ENCODE peak calls at places on chromosomes 1 and 21, in nine cellular contexts. R, W, O, Z, I, X, J, B and Q are unnamed samples.

GRCh38 chr1:229271448-229272120 is 673 bp downstream of the RAB4A start:
- DNase-seq in R (no peak), W (no peak), O (peak), Z (no peak), I (no peak), X (peak), J (peak), B (peak), Q (no peak)

GRCh38 chr1:214707306-214708087 is 104.5 kb downstream of the CENPF start:
- DNase-seq in R (no peak), W (no peak), O (no peak), Z (no peak), I (no peak), X (peak), J (no peak), B (no peak), Q (no peak)

GRCh38 chr1:20429296-20429695 is 56.7 kb downstream of the CAMK2N1 start:
- DNase-seq in R (peak), W (no peak), O (no peak), Z (no peak), I (no peak), X (peak), J (no peak), B (no peak), Q (no peak)

GRCh38 chr1:14775434-14775833 is 176.9 kb downstream of the KAZN start:
- DNase-seq in R (no peak), W (no peak), O (no peak), Z (no peak), I (no peak), X (no peak), J (no peak), B (no peak), Q (no peak)

GRCh38 chr1:151311589-151312331 is 15.5 kb downstream of the PI4KB start:
- DNase-seq in R (peak), W (no peak), O (peak), Z (no peak), I (no peak), X (peak), J (no peak), B (no peak), Q (no peak)

GRCh38 chr1:17040135-17040534 is 13.7 kb downstream of the SDHB start:
- DNase-seq in R (no peak), W (no peak), O (no peak), Z (no peak), I (no peak), X (no peak), J (no peak), B (no peak), Q (no peak)

GRCh38 chr1:234588402-234588801 is 21.6 kb downstream of the IRF2BP2 start:
- DNase-seq in R (no peak), W (no peak), O (no peak), Z (no peak), I (no peak), X (no peak), J (no peak), B (no peak), Q (no peak)

GRCh38 chr1:59692591-59692990 is 122.2 kb upstream of the HOOK1 start:
- DNase-seq in R (no peak), W (no peak), O (no peak), Z (no peak), I (no peak), X (peak), J (no peak), B (peak), Q (no peak)

GRCh38 chr1:26697978-26698849 is 2.4 kb downstream of the ARID1A start:
- DNase-seq in R (no peak), W (peak), O (peak), Z (peak), I (peak), X (peak), J (peak), B (peak), Q (no peak)

GRCh38 chr1:233520510-233521191 is 93.3 kb upstream of the KCNK1 start:
- DNase-seq in R (no peak), W (no peak), O (peak), Z (no peak), I (no peak), X (no peak), J (no peak), B (no peak), Q (no peak)

GRCh38 chr1:109425391-109425790 is 857 bp downstream of the PSMA5 start:
- DNase-seq in R (no peak), W (no peak), O (no peak), Z (peak), I (no peak), X (peak), J (no peak), B (no peak), Q (no peak)

GRCh38 chr1:116538527-116538926 is 32.3 kb downstream of the CD58 start:
- DNase-seq in R (no peak), W (no peak), O (peak), Z (peak), I (no peak), X (peak), J (no peak), B (no peak), Q (no peak)

GRCh38 chr1:59831529-59831928 is 16.8 kb downstream of the HOOK1 start:
- DNase-seq in R (no peak), W (no peak), O (no peak), Z (no peak), I (no peak), X (no peak), J (no peak), B (no peak), Q (no peak)

GRCh38 chr1:4801192-4801924 is 146.9 kb downstream of the AJAP1 start:
- DNase-seq in R (peak), W (no peak), O (no peak), Z (no peak), I (no peak), X (no peak), J (no peak), B (no peak), Q (no peak)

GRCh38 chr1:66769512-66770229 is 17.4 kb downstream of the DYNLT5 start:
- DNase-seq in R (no peak), W (no peak), O (no peak), Z (no peak), I (no peak), X (no peak), J (no peak), B (no peak), Q (no peak)

GRCh38 chr1:7886346-7886745 is 33.5 kb upstream of the UTS2 start:
- DNase-seq in R (no peak), W (no peak), O (no peak), Z (no peak), I (no peak), X (no peak), J (no peak), B (no peak), Q (no peak)

GRCh38 chr1:114002492-114003290 is 23.4 kb downstream of the OLFML3 start:
- DNase-seq in R (no peak), W (no peak), O (no peak), Z (no peak), I (no peak), X (peak), J (peak), B (no peak), Q (no peak)

GRCh38 chr1:94909486-94909885 is 17.4 kb downstream of the CNN3 start:
- DNase-seq in R (no peak), W (no peak), O (no peak), Z (no peak), I (no peak), X (peak), J (peak), B (no peak), Q (no peak)

GRCh38 chr1:183693521-183693920 is 40.4 kb upstream of the APOBEC4 start:
- DNase-seq in R (no peak), W (no peak), O (no peak), Z (no peak), I (no peak), X (no peak), J (no peak), B (no peak), Q (no peak)

GRCh38 chr21:41876928-41877652 is 2.1 kb downstream of the PRDM15 start:
- DNase-seq in R (no peak), W (no peak), O (no peak), Z (no peak), I (no peak), X (no peak), J (no peak), B (no peak), Q (no peak)
- TF ChIP-seq CTCF in R (no peak), W (no peak), O (no peak), Z (no peak), I (no peak), X (no peak), J (no peak), B (no peak), Q (no peak)

GRCh38 chr1:202036595-202037387 is 26.4 kb downstream of the ELF3 start:
- DNase-seq in R (no peak), W (no peak), O (no peak), Z (no peak), I (no peak), X (no peak), J (no peak), B (no peak), Q (no peak)
- TF ChIP-seq CTCF in R (no peak), W (no peak), O (no peak), Z (no peak), I (no peak), X (no peak), J (no peak), B (no peak), Q (no peak)

GRCh38 chr21:15896501-15896900 is 166.7 kb downstream of the USP25 start:
- DNase-seq in R (no peak), W (no peak), O (no peak), Z (no peak), I (no peak), X (no peak), J (no peak), B (no peak), Q (no peak)

GRCh38 chr21:15895142-15896106 is 165.6 kb downstream of the USP25 start:
- DNase-seq in R (no peak), W (no peak), O (no peak), Z (no peak), I (no peak), X (peak), J (no peak), B (no peak), Q (no peak)

GRCh38 chr21:15893902-15894301 is 164.1 kb downstream of the USP25 start:
- DNase-seq in R (no peak), W (no peak), O (no peak), Z (no peak), I (no peak), X (no peak), J (no peak), B (no peak), Q (no peak)

GRCh38 chr21:15894596-15894995 is 164.8 kb downstream of the USP25 start:
- DNase-seq in R (no peak), W (no peak), O (no peak), Z (no peak), I (no peak), X (peak), J (no peak), B (no peak), Q (no peak)
- TF ChIP-seq CTCF in R (no peak), W (peak), O (no peak), Z (no peak), I (peak), X (peak), J (peak), B (peak), Q (peak)

GRCh38 chr1:156895408-156895874 is 1.9 kb downstream of the PEAR1 start:
- DNase-seq in R (no peak), W (no peak), O (no peak), Z (no peak), I (no peak), X (no peak), J (no peak), B (no peak), Q (no peak)

GRCh38 chr1:156892190-156893047 is 1.1 kb upstream of the PEAR1 start:
- DNase-seq in R (peak), W (peak), O (peak), Z (peak), I (peak), X (peak), J (peak), B (peak), Q (no peak)

GRCh38 chr1:156894711-156895407 is 1.3 kb downstream of the PEAR1 start:
- DNase-seq in R (peak), W (no peak), O (no peak), Z (no peak), I (no peak), X (no peak), J (no peak), B (no peak), Q (peak)

GRCh38 chr1:156894001-156894400 is 483 bp downstream of the PEAR1 start:
- DNase-seq in R (no peak), W (no peak), O (no peak), Z (no peak), I (no peak), X (no peak), J (no peak), B (no peak), Q (peak)

GRCh38 chr1:156893048-156893953 is at the start of gene PEAR1:
- DNase-seq in R (peak), W (peak), O (no peak), Z (no peak), I (peak), X (peak), J (peak), B (no peak), Q (no peak)
- TF ChIP-seq CTCF in R (no peak), W (no peak), O (no peak), Z (no peak), I (peak), X (no peak), J (peak), B (no peak), Q (peak)

DNA sequence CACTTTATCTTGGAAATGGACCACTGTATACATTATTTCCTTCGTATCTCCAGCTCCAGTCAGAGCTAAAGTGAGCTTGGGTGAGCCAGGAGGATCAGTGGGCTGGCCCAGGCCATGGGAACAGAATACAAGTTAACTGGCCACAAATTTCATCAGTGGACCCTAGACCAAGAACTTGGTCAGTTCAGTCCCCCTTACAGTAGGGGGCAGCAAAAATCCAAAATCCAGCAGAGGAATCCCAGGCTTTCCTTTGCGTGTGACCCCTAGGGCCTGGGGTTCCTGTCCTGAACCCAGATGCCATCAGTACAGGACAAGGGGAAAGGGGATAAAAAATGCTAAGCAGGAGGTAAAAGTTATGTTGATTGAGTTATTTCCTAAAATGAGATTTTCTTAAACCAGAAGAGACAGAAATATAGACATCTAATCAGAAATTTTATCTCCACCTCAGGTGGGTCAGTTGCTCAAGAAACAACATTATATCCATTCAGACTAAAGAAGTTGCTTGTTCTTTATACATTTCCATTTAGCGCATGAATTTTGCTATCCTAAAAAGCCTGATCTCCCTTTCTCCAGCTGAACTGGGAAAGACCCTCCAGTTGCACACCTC is 24.1 kb upstream of the LCE5A start:
- DNase-seq in R (no peak), W (no peak), O (peak), Z (no peak), I (no peak), X (no peak), J (no peak), B (no peak), Q (no peak)
- TF ChIP-seq CTCF in R (peak), W (no peak), O (peak), Z (peak), I (peak), X (peak), J (no peak), B (peak), Q (peak)

GRCh38 chr1:213452504-213452903 is 401.5 kb downstream of the RPS6KC1 start:
- DNase-seq in R (no peak), W (no peak), O (no peak), Z (no peak), I (no peak), X (no peak), J (peak), B (no peak), Q (no peak)
- TF ChIP-seq CTCF in R (no peak), W (no peak), O (no peak), Z (no peak), I (no peak), X (no peak), J (no peak), B (no peak), Q (no peak)

DNA sequence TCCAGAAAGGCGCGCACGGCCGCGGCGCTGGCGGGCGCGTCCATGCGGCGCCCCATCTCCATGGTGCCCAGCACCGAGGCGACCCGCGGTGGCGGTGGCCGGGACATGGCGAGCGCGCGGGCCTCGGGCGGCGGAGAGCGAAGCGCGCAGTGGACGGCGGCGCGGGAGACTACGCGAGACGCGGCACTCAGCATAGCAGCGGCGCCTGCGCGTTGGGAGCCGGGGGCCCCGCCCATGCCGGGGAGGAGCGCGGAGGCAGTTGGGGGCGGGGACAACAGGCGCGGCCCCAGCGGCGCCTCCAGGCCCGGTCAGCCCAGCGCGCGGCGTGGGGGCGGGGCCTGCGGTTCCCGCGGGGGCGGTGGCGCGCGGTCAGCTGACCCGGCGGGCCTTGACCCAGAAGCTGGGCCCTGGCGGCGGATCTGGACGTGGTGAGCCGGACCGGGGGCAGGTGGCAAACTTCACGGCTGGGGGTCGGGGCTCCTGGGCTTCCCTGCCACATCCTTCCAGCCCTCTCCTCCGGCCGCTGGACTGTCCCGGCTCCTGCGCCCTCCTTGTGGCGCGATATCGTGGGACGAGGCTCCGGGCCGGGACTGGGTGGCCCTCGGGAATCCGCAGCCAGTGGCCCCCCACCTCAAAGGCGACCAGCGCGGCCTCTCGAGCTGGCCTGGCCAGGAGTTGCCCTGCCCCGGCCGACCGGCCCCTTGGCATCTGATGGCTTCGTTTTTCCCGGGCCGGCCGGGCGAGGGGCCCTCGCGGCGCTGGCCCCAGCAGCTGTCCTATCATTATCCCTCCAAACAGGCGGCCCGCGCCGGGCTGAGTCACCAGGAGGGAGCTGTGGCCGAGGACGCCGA is at the start of the genes AKR7A2 and SLC66A1:
- DNase-seq in R (peak), W (peak), O (peak), Z (peak), I (peak), X (peak), J (peak), B (peak), Q (no peak)
- TF ChIP-seq CTCF in R (no peak), W (no peak), O (no peak), Z (no peak), I (no peak), X (no peak), J (peak), B (no peak), Q (peak)